ENCODE peak calls at places on chromosomes 12 and 14, in five cellular contexts. One of them, this sample, is unnamed.

GRCh38 chr14:103543140-103543539 is 14.1 kb downstream of the TRMT61A start:
- DNase-seq in pancreas: peak
- DNase-seq in A549: no peak
- DNase-seq in lower leg skin: no peak
- DNase-seq in upper lobe of right lung: no peak
- DNase-seq in this sample: no peak

GRCh38 chr14:24232121-24232644 is at the start of gene NEDD8:
- DNase-seq in A549: peak
- DNase-seq in upper lobe of right lung: peak
- DNase-seq in pancreas: peak
- DNase-seq in lower leg skin: peak
- DNase-seq in this sample: peak

GRCh38 chr12:42705863-42706262 is 116.3 kb upstream of the PRICKLE1 start:
- DNase-seq in lower leg skin: peak
- DNase-seq in pancreas: no peak
- DNase-seq in upper lobe of right lung: no peak
- DNase-seq in A549: no peak
- DNase-seq in this sample: peak

GRCh38 chr14:98022541-98023520 is 1225.6 kb downstream of the VRK1 start:
- DNase-seq in pancreas: no peak
- DNase-seq in upper lobe of right lung: no peak
- DNase-seq in lower leg skin: no peak
- DNase-seq in A549: no peak
- DNase-seq in this sample: no peak

GRCh38 chr12:75086086-75087038 is 123.3 kb downstream of the KCNC2 start:
- DNase-seq in lower leg skin: no peak
- DNase-seq in A549: no peak
- DNase-seq in upper lobe of right lung: no peak
- DNase-seq in pancreas: no peak
- DNase-seq in this sample: no peak

GRCh38 chr14:24267516-24267915 is 3.9 kb downstream of the RABGGTA start:
- DNase-seq in pancreas: peak
- DNase-seq in A549: no peak
- DNase-seq in lower leg skin: no peak
- DNase-seq in upper lobe of right lung: no peak
- DNase-seq in this sample: no peak

GRCh38 chr12:90621927-90622326 is 333.0 kb downstream of the CCER1 start:
- DNase-seq in A549: no peak
- DNase-seq in upper lobe of right lung: no peak
- DNase-seq in lower leg skin: no peak
- DNase-seq in pancreas: no peak
- DNase-seq in this sample: no peak

GRCh38 chr12:132302466-132303358 is 26.7 kb downstream of the GALNT9 start:
- DNase-seq in A549: no peak
- DNase-seq in lower leg skin: no peak
- DNase-seq in upper lobe of right lung: no peak
- DNase-seq in pancreas: peak
- DNase-seq in this sample: no peak

GRCh38 chr14:37591941-37592287 is 3.1 kb downstream of the FOXA1 start:
- DNase-seq in upper lobe of right lung: peak
- DNase-seq in pancreas: no peak
- DNase-seq in A549: no peak
- DNase-seq in lower leg skin: no peak
- DNase-seq in this sample: no peak

GRCh38 chr12:100207311-100207710 is 6.7 kb downstream of the ACTR6 start:
- DNase-seq in pancreas: no peak
- DNase-seq in lower leg skin: no peak
- DNase-seq in upper lobe of right lung: no peak
- DNase-seq in A549: no peak
- DNase-seq in this sample: no peak

GRCh38 chr14:80946187-80946586 is 4.6 kb upstream of the CEP128 start:
- DNase-seq in A549: no peak
- DNase-seq in upper lobe of right lung: no peak
- DNase-seq in pancreas: no peak
- DNase-seq in lower leg skin: no peak
- DNase-seq in this sample: no peak

GRCh38 chr14:23344481-23344880 is 8.2 kb downstream of the SLC22A17 start:
- DNase-seq in lower leg skin: no peak
- DNase-seq in A549: no peak
- DNase-seq in pancreas: no peak
- DNase-seq in upper lobe of right lung: no peak
- DNase-seq in this sample: no peak

GRCh38 chr12:49868952-49869815 is 26.3 kb upstream of the BCDIN3D start:
- DNase-seq in A549: no peak
- DNase-seq in pancreas: peak
- DNase-seq in lower leg skin: peak
- DNase-seq in upper lobe of right lung: peak
- DNase-seq in this sample: no peak

GRCh38 chr14:61672796-61673195 is 22.5 kb upstream of the HIF1A start:
- DNase-seq in upper lobe of right lung: no peak
- DNase-seq in pancreas: no peak
- DNase-seq in lower leg skin: no peak
- DNase-seq in A549: no peak
- DNase-seq in this sample: no peak

GRCh38 chr14:23061995-23062394 is 4.7 kb upstream of the CDH24 start:
- DNase-seq in upper lobe of right lung: no peak
- DNase-seq in pancreas: no peak
- DNase-seq in lower leg skin: peak
- DNase-seq in A549: peak
- DNase-seq in this sample: no peak

GRCh38 chr14:99273724-99274345 is 1.8 kb upstream of the BCL11B start:
- DNase-seq in pancreas: no peak
- DNase-seq in lower leg skin: no peak
- DNase-seq in A549: peak
- DNase-seq in upper lobe of right lung: no peak
- DNase-seq in this sample: no peak

GRCh38 chr12:132617822-132618682 is 524 bp upstream of the P2RX2 start:
- DNase-seq in upper lobe of right lung: no peak
- DNase-seq in lower leg skin: no peak
- DNase-seq in pancreas: peak
- DNase-seq in A549: no peak
- DNase-seq in this sample: no peak

GRCh38 chr14:22510527-22511110 is 78.4 kb downstream of the DAD1 start:
- DNase-seq in pancreas: no peak
- DNase-seq in lower leg skin: no peak
- DNase-seq in A549: no peak
- DNase-seq in upper lobe of right lung: no peak
- DNase-seq in this sample: no peak

GRCh38 chr12:30796891-30797371 is 42.2 kb upstream of the CAPRIN2 start:
- DNase-seq in A549: peak
- DNase-seq in pancreas: peak
- DNase-seq in upper lobe of right lung: no peak
- DNase-seq in lower leg skin: no peak
- DNase-seq in this sample: no peak

GRCh38 chr14:60090864-60091519 is 731 bp upstream of the PCNX4 start:
- DNase-seq in lower leg skin: no peak
- DNase-seq in pancreas: no peak
- DNase-seq in A549: peak
- DNase-seq in upper lobe of right lung: peak
- DNase-seq in this sample: no peak

GRCh38 chr14:88140874-88141273 is 135.9 kb downstream of the GPR65 start:
- DNase-seq in A549: no peak
- DNase-seq in pancreas: no peak
- DNase-seq in upper lobe of right lung: no peak
- DNase-seq in lower leg skin: no peak
- DNase-seq in this sample: no peak

GRCh38 chr12:47734725-47735480 is 9.6 kb upstream of the ENDOU start:
- DNase-seq in upper lobe of right lung: no peak
- DNase-seq in pancreas: peak
- DNase-seq in lower leg skin: no peak
- DNase-seq in A549: no peak
- DNase-seq in this sample: no peak

GRCh38 chr12:23055004-23055403 is 430.0 kb downstream of the ETNK1 start:
- DNase-seq in lower leg skin: no peak
- DNase-seq in pancreas: no peak
- DNase-seq in A549: no peak
- DNase-seq in upper lobe of right lung: no peak
- DNase-seq in this sample: peak

GRCh38 chr12:132582058-132582420 is 28.3 kb downstream of the LRCOL1 start:
- DNase-seq in pancreas: no peak
- DNase-seq in lower leg skin: no peak
- DNase-seq in A549: no peak
- DNase-seq in upper lobe of right lung: no peak
- DNase-seq in this sample: no peak

GRCh38 chr14:55588259-55588699 is 8.3 kb downstream of the KTN1 start:
- DNase-seq in A549: no peak
- DNase-seq in upper lobe of right lung: no peak
- DNase-seq in lower leg skin: no peak
- DNase-seq in pancreas: no peak
- DNase-seq in this sample: no peak

GRCh38 chr14:28754209-28754985 is 12.2 kb upstream of the FOXG1 start:
- DNase-seq in A549: peak
- DNase-seq in upper lobe of right lung: no peak
- DNase-seq in pancreas: no peak
- DNase-seq in lower leg skin: no peak
- DNase-seq in this sample: no peak

GRCh38 chr14:91580886-91581615 is 70.9 kb upstream of the PPP4R3A start:
- DNase-seq in lower leg skin: no peak
- DNase-seq in pancreas: no peak
- DNase-seq in upper lobe of right lung: no peak
- DNase-seq in A549: no peak
- DNase-seq in this sample: no peak

GRCh38 chr12:10211975-10212622 is 578 bp upstream of the GABARAPL1 start:
- DNase-seq in lower leg skin: peak
- DNase-seq in upper lobe of right lung: peak
- DNase-seq in pancreas: peak
- DNase-seq in A549: peak
- DNase-seq in this sample: peak

GRCh38 chr12:5242440-5242839 is 189.5 kb upstream of the NTF3 start:
- DNase-seq in upper lobe of right lung: no peak
- DNase-seq in pancreas: no peak
- DNase-seq in lower leg skin: no peak
- DNase-seq in A549: no peak
- DNase-seq in this sample: no peak

GRCh38 chr12:111757361-111758119 is 9.2 kb upstream of the ALDH2 start:
- DNase-seq in lower leg skin: peak
- DNase-seq in pancreas: peak
- DNase-seq in upper lobe of right lung: peak
- DNase-seq in A549: no peak
- DNase-seq in this sample: no peak

GRCh38 chr12:111756681-111757080 is 10.1 kb upstream of the ALDH2 start:
- DNase-seq in pancreas: no peak
- DNase-seq in A549: no peak
- DNase-seq in lower leg skin: no peak
- DNase-seq in upper lobe of right lung: no peak
- DNase-seq in this sample: no peak

GRCh38 chr12:111759276-111759675 is 7.5 kb upstream of the ALDH2 start:
- DNase-seq in lower leg skin: no peak
- DNase-seq in pancreas: no peak
- DNase-seq in upper lobe of right lung: no peak
- DNase-seq in A549: no peak
- DNase-seq in this sample: no peak

GRCh38 chr12:111759991-111760390 is 6.7 kb upstream of the ALDH2 start:
- DNase-seq in pancreas: no peak
- DNase-seq in A549: no peak
- DNase-seq in lower leg skin: no peak
- DNase-seq in upper lobe of right lung: no peak
- DNase-seq in this sample: no peak

DNA sequence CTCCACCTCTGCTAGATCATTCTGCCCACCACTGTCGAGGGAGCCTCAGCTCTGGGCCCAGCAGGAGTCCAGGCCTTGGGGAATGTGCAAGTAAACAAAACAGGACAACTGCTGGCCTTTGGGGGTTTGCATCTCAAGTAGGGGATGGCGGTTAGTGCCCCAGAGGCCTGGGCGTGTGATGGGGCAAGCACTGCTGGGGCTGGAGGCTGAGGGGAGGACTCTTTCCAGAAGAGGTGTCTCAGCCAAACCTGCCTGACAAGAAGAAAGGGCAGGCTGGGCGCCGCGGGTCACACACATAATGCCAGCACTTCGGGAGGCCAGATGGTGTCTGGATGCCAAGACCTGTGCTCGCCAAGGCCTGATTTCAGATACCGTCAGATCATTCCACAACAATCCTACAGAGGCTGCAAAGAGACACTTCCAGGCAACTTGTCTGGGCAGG is 8.6 kb upstream of the ALDH2 start:
- DNase-seq in upper lobe of right lung: peak
- DNase-seq in pancreas: peak
- DNase-seq in A549: no peak
- DNase-seq in lower leg skin: peak
- DNase-seq in this sample: no peak
- TF ChIP-seq CTCF in upper lobe of right lung: no peak
- TF ChIP-seq CTCF in pancreas: no peak
- TF ChIP-seq CTCF in A549: no peak
- TF ChIP-seq CTCF in lower leg skin: no peak
- TF ChIP-seq CTCF in this sample: no peak

DNA sequence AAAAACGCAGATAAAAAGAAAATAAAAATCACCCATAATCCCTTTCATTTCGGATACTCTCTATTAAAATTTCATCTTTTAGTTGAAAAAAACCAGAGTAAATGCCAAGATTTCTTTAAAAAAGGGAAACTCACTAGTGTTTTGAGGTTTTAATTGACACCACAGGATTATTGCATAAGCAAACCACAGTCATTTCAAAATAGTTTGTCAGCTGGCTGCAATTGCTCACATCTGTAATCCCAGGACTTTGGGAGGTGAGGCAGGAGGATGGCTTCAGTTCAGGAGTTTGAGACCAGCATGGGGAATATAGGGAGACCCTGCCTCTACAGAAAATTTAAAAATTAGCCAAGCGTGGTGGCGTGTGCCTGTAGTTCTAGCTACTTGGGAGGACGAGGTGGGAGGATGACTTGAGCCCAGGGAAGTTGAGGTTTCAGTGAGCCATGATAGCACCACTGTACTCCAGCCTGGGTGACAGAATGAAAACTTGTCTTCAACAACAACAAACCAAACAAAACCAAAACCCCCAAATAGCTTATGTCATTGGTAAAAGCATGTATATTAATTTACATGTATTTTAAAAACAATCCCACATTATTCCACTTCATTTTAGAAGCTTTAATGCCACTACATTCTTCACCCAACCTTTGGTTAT is 48.8 kb downstream of the SYNE2 start:
- DNase-seq in upper lobe of right lung: no peak
- DNase-seq in lower leg skin: no peak
- DNase-seq in pancreas: no peak
- DNase-seq in A549: no peak
- DNase-seq in this sample: no peak
- TF ChIP-seq CTCF in upper lobe of right lung: no peak
- TF ChIP-seq CTCF in lower leg skin: no peak
- TF ChIP-seq CTCF in pancreas: no peak
- TF ChIP-seq CTCF in A549: no peak
- TF ChIP-seq CTCF in this sample: no peak

DNA sequence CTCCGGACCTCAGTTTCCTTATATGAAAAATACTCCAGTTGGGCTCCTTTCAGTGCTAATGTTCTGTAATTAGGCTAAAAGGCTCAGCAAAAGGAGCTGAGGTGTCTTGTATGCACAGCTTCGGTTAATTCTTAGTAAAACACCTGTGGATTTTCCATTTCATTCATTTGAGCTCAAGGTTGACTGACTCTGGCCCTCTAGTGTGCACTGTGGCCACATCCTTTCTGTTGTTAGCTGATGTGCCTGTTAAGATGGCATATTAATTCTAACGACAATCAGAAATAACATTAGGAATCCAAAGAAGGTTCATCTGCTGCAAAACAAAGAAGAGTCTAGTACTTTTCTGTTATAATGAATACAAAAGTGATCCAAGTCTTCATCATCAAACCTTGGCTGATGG is 45.6 kb downstream of the UNC79 start:
- DNase-seq in upper lobe of right lung: no peak
- DNase-seq in A549: no peak
- DNase-seq in pancreas: no peak
- DNase-seq in lower leg skin: no peak
- DNase-seq in this sample: no peak
- TF ChIP-seq CTCF in upper lobe of right lung: no peak
- TF ChIP-seq CTCF in A549: no peak
- TF ChIP-seq CTCF in pancreas: no peak
- TF ChIP-seq CTCF in lower leg skin: no peak
- TF ChIP-seq CTCF in this sample: no peak

GRCh38 chr12:57896437-57897201 is 44.7 kb upstream of the ATP23 start:
- DNase-seq in pancreas: peak
- DNase-seq in lower leg skin: peak
- DNase-seq in upper lobe of right lung: peak
- DNase-seq in A549: peak
- DNase-seq in this sample: peak
- TF ChIP-seq CTCF in pancreas: no peak
- TF ChIP-seq CTCF in lower leg skin: no peak
- TF ChIP-seq CTCF in upper lobe of right lung: peak
- TF ChIP-seq CTCF in A549: peak
- TF ChIP-seq CTCF in this sample: no peak